ENCODE peak calls at places on chromosomes 12 and 14, in six cellular contexts. One of them, this sample, is unnamed. For H3K9me3, the result is how much of the 10 kb centered on the place peaks cover.

GRCh38 chr12:118866346-118866745 is 115.0 kb upstream of the SRRM4 start:
- DNase-seq in suprapubic skin: no peak
- DNase-seq in sigmoid colon: no peak
- DNase-seq in stomach: no peak
- DNase-seq in Panc1: no peak
- DNase-seq in HCT116: no peak
- DNase-seq in this sample: no peak

GRCh38 chr12:10372534-10372931 is 17.3 kb downstream of the KLRK1 start:
- DNase-seq in Panc1: no peak
- DNase-seq in HCT116: no peak
- DNase-seq in suprapubic skin: no peak
- DNase-seq in sigmoid colon: no peak
- DNase-seq in stomach: no peak
- DNase-seq in this sample: no peak

GRCh38 chr12:98758331-98758730 is 113.2 kb downstream of the APAF1 start:
- DNase-seq in sigmoid colon: no peak
- DNase-seq in Panc1: no peak
- DNase-seq in suprapubic skin: no peak
- DNase-seq in stomach: no peak
- DNase-seq in HCT116: no peak
- DNase-seq in this sample: no peak

GRCh38 chr12:116360579-116361403 is 83.3 kb upstream of the MED13L start:
- DNase-seq in suprapubic skin: no peak
- DNase-seq in sigmoid colon: no peak
- DNase-seq in stomach: no peak
- DNase-seq in HCT116: no peak
- DNase-seq in Panc1: no peak
- DNase-seq in this sample: no peak

GRCh38 chr14:68283378-68284123 is 464.0 kb downstream of the RAD51B start:
- DNase-seq in stomach: no peak
- DNase-seq in HCT116: no peak
- DNase-seq in sigmoid colon: no peak
- DNase-seq in suprapubic skin: peak
- DNase-seq in Panc1: no peak
- DNase-seq in this sample: no peak

GRCh38 chr14:58027904-58028303 is 124.1 kb downstream of the ARMH4 start:
- DNase-seq in HCT116: no peak
- DNase-seq in Panc1: no peak
- DNase-seq in sigmoid colon: no peak
- DNase-seq in suprapubic skin: no peak
- DNase-seq in stomach: no peak
- DNase-seq in this sample: no peak

GRCh38 chr14:104393898-104394605 is 185.5 kb upstream of the C14orf180 start:
- DNase-seq in suprapubic skin: peak
- DNase-seq in stomach: peak
- DNase-seq in HCT116: no peak
- DNase-seq in Panc1: no peak
- DNase-seq in sigmoid colon: peak
- DNase-seq in this sample: no peak

GRCh38 chr12:111733340-111733739 is 33.4 kb upstream of the ALDH2 start:
- DNase-seq in Panc1: no peak
- DNase-seq in suprapubic skin: no peak
- DNase-seq in stomach: no peak
- DNase-seq in HCT116: no peak
- DNase-seq in sigmoid colon: no peak
- DNase-seq in this sample: no peak

GRCh38 chr14:59464651-59465569 is at the start of gene GPR135:
- DNase-seq in suprapubic skin: peak
- DNase-seq in HCT116: no peak
- DNase-seq in stomach: peak
- DNase-seq in Panc1: no peak
- DNase-seq in sigmoid colon: peak
- DNase-seq in this sample: peak

GRCh38 chr14:95497561-95498011 is 18.9 kb downstream of the SYNE3 start:
- DNase-seq in sigmoid colon: no peak
- DNase-seq in HCT116: no peak
- DNase-seq in stomach: no peak
- DNase-seq in suprapubic skin: no peak
- DNase-seq in Panc1: no peak
- DNase-seq in this sample: no peak

GRCh38 chr14:89429206-89430091 is 12.4 kb upstream of the FOXN3 start:
- DNase-seq in stomach: no peak
- DNase-seq in HCT116: no peak
- DNase-seq in sigmoid colon: peak
- DNase-seq in Panc1: no peak
- DNase-seq in suprapubic skin: no peak
- DNase-seq in this sample: no peak
- TF ChIP-seq POLR2AphosphoS5 in stomach: no peak
- TF ChIP-seq POLR2AphosphoS5 in HCT116: no peak
- TF ChIP-seq POLR2AphosphoS5 in sigmoid colon: peak
- TF ChIP-seq POLR2AphosphoS5 in Panc1: no peak
- TF ChIP-seq POLR2AphosphoS5 in suprapubic skin: no peak
- TF ChIP-seq POLR2AphosphoS5 in this sample: no peak

GRCh38 chr12:124513297-124513867 is 54.0 kb downstream of the NCOR2 start:
- DNase-seq in sigmoid colon: no peak
- DNase-seq in stomach: no peak
- DNase-seq in Panc1: no peak
- DNase-seq in HCT116: no peak
- DNase-seq in suprapubic skin: no peak
- DNase-seq in this sample: no peak
- H3K27ac ChIP-seq in sigmoid colon: peak
- H3K27ac ChIP-seq in stomach: peak
- H3K27ac ChIP-seq in Panc1: peak
- H3K27ac ChIP-seq in HCT116: peak
- H3K27ac ChIP-seq in suprapubic skin: peak
- H3K27ac ChIP-seq in this sample: peak

DNA sequence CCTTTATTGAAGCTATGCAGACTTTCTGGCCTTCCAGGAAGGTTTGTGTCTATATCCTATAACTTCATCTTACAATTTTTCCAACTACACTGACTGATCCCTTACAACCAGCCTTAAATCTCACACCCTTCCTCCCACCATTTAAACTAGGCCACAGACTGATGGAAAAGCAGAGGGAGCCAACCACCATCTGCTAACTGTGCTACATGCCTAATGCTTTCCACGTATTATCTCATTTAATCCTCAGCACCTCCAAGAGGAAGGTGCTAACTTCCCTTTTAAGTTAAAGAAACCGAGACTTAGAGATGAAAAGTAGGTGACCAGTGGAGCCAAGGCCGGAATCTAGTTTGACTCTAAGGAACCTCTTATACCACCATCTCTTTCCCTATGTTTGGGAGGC is 22.7 kb upstream of the BLTP3B start:
- DNase-seq in Panc1: no peak
- DNase-seq in sigmoid colon: no peak
- DNase-seq in HCT116: no peak
- DNase-seq in stomach: no peak
- DNase-seq in suprapubic skin: no peak
- DNase-seq in this sample: no peak
- H3K9me3 ChIP-seq in Panc1: under half
- H3K9me3 ChIP-seq in sigmoid colon: under half
- H3K9me3 ChIP-seq in HCT116: under half
- H3K9me3 ChIP-seq in stomach: under half
- H3K9me3 ChIP-seq in suprapubic skin: under half
- H3K9me3 ChIP-seq in this sample: under half

DNA sequence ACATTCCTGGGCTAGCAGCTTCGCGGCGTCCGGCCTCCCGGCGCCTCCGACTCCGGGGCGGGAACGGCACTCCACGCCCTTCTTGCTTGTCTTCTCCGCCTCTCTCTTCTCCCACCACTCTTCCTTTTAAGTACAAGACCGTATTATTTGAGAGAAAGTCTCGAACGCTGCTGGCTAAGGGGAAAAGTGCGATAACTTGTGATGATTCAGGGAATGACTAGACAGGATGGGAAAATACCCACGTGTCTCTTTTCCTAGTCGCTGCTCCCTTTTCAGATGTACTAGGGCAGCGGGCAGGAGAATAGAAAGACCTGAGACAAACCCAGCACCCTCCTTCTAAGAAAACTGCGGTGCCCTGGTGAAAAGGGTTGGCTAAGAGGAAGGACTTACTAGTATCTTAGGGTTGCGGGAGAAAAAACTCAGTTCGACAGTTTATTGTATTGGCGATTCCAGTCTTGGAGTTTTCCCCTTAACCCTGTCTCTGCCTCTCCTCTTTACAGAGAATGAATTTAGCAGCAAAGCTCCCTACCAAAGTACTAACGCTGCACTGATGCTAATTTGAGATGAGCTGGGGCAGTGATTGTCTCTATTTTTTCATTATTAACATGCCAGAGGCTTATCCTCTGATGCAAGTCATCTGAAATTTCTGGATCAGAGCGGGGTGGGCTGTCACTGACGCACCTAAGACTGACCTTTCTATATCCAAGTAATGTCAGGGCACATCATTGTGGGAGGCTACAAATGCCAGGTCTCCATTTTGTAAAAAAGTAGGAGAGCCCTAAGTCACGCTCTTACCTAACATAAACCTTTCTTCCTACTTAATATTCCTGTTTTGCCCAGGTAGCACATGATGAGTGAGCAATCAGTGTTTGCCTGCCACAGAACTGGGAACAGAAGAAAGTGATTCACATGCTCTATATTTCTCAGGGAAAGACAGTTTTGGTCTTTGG is 810 bp upstream of the PAWR start:
- DNase-seq in stomach: no peak
- DNase-seq in Panc1: peak
- DNase-seq in HCT116: no peak
- DNase-seq in suprapubic skin: peak
- DNase-seq in sigmoid colon: no peak
- DNase-seq in this sample: no peak
- TF ChIP-seq POLR2AphosphoS5 in stomach: no peak
- TF ChIP-seq POLR2AphosphoS5 in Panc1: no peak
- TF ChIP-seq POLR2AphosphoS5 in HCT116: no peak
- TF ChIP-seq POLR2AphosphoS5 in suprapubic skin: peak
- TF ChIP-seq POLR2AphosphoS5 in sigmoid colon: peak
- TF ChIP-seq POLR2AphosphoS5 in this sample: peak

GRCh38 chr12:52643233-52644077 is 8.6 kb downstream of the KRT2 start:
- DNase-seq in suprapubic skin: no peak
- DNase-seq in sigmoid colon: no peak
- DNase-seq in stomach: no peak
- DNase-seq in Panc1: no peak
- DNase-seq in HCT116: no peak
- DNase-seq in this sample: peak
- H3K27ac ChIP-seq in suprapubic skin: no peak
- H3K27ac ChIP-seq in sigmoid colon: no peak
- H3K27ac ChIP-seq in stomach: no peak
- H3K27ac ChIP-seq in Panc1: no peak
- H3K27ac ChIP-seq in HCT116: no peak
- H3K27ac ChIP-seq in this sample: no peak

DNA sequence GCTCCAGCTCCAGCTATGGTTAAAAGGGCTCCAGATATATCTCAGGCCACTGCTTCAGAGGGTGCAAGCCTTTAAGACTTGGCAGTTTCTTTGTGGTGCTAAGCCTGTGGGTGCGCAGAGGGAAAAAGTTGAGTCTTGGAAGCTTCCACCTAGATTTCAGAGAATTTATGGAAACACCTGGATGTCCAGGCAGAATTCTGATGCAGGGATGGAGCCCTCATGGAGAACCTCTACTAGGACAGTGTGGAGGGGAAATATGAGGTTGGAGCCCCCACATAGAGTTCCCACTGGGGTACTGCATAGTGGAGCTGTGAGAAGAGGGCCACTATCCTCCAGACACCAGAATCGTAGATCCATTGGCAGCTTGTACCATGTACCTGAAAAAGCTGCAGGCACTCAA is 69.9 kb downstream of the SDR9C7 start:
- DNase-seq in sigmoid colon: no peak
- DNase-seq in suprapubic skin: no peak
- DNase-seq in HCT116: no peak
- DNase-seq in stomach: no peak
- DNase-seq in Panc1: no peak
- DNase-seq in this sample: no peak
- H3K9me3 ChIP-seq in sigmoid colon: under half
- H3K9me3 ChIP-seq in suprapubic skin: under half
- H3K9me3 ChIP-seq in HCT116: under half
- H3K9me3 ChIP-seq in stomach: half or more
- H3K9me3 ChIP-seq in Panc1: under half
- H3K9me3 ChIP-seq in this sample: under half

GRCh38 chr14:99560946-99561683 is 42.9 kb downstream of the CCDC85C start:
- DNase-seq in Panc1: no peak
- DNase-seq in suprapubic skin: no peak
- DNase-seq in stomach: peak
- DNase-seq in sigmoid colon: peak
- DNase-seq in HCT116: no peak
- DNase-seq in this sample: no peak
- TF ChIP-seq POLR2AphosphoS5 in Panc1: no peak
- TF ChIP-seq POLR2AphosphoS5 in suprapubic skin: no peak
- TF ChIP-seq POLR2AphosphoS5 in stomach: no peak
- TF ChIP-seq POLR2AphosphoS5 in sigmoid colon: peak
- TF ChIP-seq POLR2AphosphoS5 in HCT116: no peak
- TF ChIP-seq POLR2AphosphoS5 in this sample: no peak

GRCh38 chr12:75658286-75658685 is 146.9 kb upstream of the KRR1 start:
- DNase-seq in Panc1: no peak
- DNase-seq in sigmoid colon: no peak
- DNase-seq in stomach: no peak
- DNase-seq in HCT116: no peak
- DNase-seq in suprapubic skin: no peak
- DNase-seq in this sample: no peak

GRCh38 chr12:75657866-75658265 is 146.5 kb upstream of the KRR1 start:
- DNase-seq in Panc1: no peak
- DNase-seq in stomach: no peak
- DNase-seq in suprapubic skin: no peak
- DNase-seq in sigmoid colon: no peak
- DNase-seq in HCT116: no peak
- DNase-seq in this sample: no peak

GRCh38 chr12:75655233-75655879 is 143.9 kb upstream of the KRR1 start:
- DNase-seq in sigmoid colon: no peak
- DNase-seq in Panc1: no peak
- DNase-seq in HCT116: no peak
- DNase-seq in suprapubic skin: no peak
- DNase-seq in stomach: no peak
- DNase-seq in this sample: no peak

GRCh38 chr12:75656210-75656609 is 144.8 kb upstream of the KRR1 start:
- DNase-seq in suprapubic skin: no peak
- DNase-seq in sigmoid colon: no peak
- DNase-seq in HCT116: no peak
- DNase-seq in Panc1: no peak
- DNase-seq in stomach: no peak
- DNase-seq in this sample: no peak

DNA sequence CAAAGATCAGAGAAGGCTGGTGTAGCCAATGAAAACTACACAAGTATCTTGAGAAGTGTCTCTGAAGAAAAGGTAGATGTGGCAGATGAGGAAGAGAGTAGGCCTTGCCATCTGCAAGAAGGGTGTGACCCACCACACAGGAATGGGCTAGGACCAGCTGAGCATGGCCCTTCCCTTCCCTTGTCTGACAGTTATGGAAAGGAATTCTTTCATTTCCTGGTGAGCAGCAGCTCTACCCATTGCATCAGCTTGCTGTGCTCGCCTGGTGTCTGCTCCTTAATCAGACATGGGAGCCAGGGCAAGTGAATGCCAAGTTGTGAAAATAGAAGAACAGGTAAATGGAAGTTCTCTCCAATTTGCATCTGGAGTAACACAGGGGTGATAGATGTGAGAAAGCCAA is 145.2 kb upstream of the KRR1 start:
- DNase-seq in suprapubic skin: no peak
- DNase-seq in HCT116: peak
- DNase-seq in sigmoid colon: no peak
- DNase-seq in Panc1: no peak
- DNase-seq in stomach: no peak
- DNase-seq in this sample: no peak
- H3K27ac ChIP-seq in suprapubic skin: no peak
- H3K27ac ChIP-seq in HCT116: peak
- H3K27ac ChIP-seq in sigmoid colon: no peak
- H3K27ac ChIP-seq in Panc1: peak
- H3K27ac ChIP-seq in stomach: no peak
- H3K27ac ChIP-seq in this sample: no peak